ENCODE peak calls at places on chromosomes 12 and 14, in ten cellular contexts. E is stimulated activated CD8-positive, alpha-beta memory T cell treated with anti-CD3 and anti-CD28 coated beads, Interleukin-4, amount 100 ng/mL, for 48 hours; Y is naive thymus-derived CD8-positive, alpha-beta T cell; N is DMS153; V is endothelial cell; I is Right ventricle myocardium superior; W is uterus; T is brain microvascular endothelial cell; C is coronary artery; O is bronchial epithelial cell. L is an unnamed sample.

GRCh38 chr14:68397827-68398226 is 395.0 kb downstream of the ZFP36L1 start:
- DNase-seq in C (no peak), O (no peak), N (no peak), V (no peak), I (no peak), E (no peak), W (peak; percentile 39), Y (no peak), T (no peak), L (no peak)

GRCh38 chr12:120366341-120366705 is 2.6 kb downstream of the MSI1 start:
- DNase-seq in N (no peak), Y (no peak), O (no peak), W (no peak), I (peak; percentile 13), C (no peak), V (no peak), T (no peak), E (no peak), L (no peak)

GRCh38 chr12:80230068-80230467 is 130.7 kb downstream of the OTOGL start:
- DNase-seq in O (no peak), T (peak; percentile 7), E (no peak), C (no peak), I (no peak), W (no peak), N (no peak), Y (no peak), V (peak; percentile 7), L (no peak)

GRCh38 chr14:28773917-28774691 is 7.5 kb downstream of the FOXG1 start:
- DNase-seq in O (no peak), T (no peak), I (no peak), N (peak; percentile 92), W (no peak), C (no peak), V (peak; percentile 89), E (no peak), Y (no peak), L (no peak)

GRCh38 chr12:78181544-78182162 is 351.0 kb downstream of the NAV3 start:
- DNase-seq in W (no peak), N (peak; percentile 76), Y (no peak), T (peak; percentile 23), E (no peak), V (no peak), I (no peak), C (no peak), O (peak; percentile 41), L (no peak)

GRCh38 chr12:60184096-60184495 is 588.3 kb downstream of the SLC16A7 start:
- DNase-seq in O (no peak), W (no peak), I (no peak), Y (no peak), T (no peak), C (no peak), V (no peak), E (no peak), N (no peak), L (no peak)

GRCh38 chr12:7352661-7353060 is 48.8 kb downstream of the ACSM4 start:
- DNase-seq in C (no peak), V (no peak), Y (no peak), W (no peak), I (no peak), E (no peak), O (no peak), T (no peak), N (no peak), L (no peak)

GRCh38 chr12:114269153-114269552 is 136.8 kb downstream of the TBX5 start:
- DNase-seq in Y (no peak), W (no peak), C (no peak), T (no peak), V (no peak), I (no peak), N (peak; percentile 86), E (no peak), O (peak; percentile 29), L (no peak)

GRCh38 chr12:5135126-5135525 is 91.4 kb downstream of the KCNA5 start:
- DNase-seq in T (no peak), C (no peak), V (no peak), W (no peak), Y (no peak), I (no peak), N (no peak), O (peak; percentile 53), E (no peak), L (no peak)

GRCh38 chr14:52018252-52018651 is 28.9 kb downstream of the RTRAF start:
- DNase-seq in T (no peak), V (no peak), E (no peak), N (no peak), C (no peak), Y (no peak), W (no peak), I (no peak), O (peak; percentile 23), L (no peak)

GRCh38 chr12:53754633-53755261 is 3.0 kb upstream of the CISTR start:
- DNase-seq in T (no peak), I (no peak), N (no peak), W (peak; percentile 67), E (no peak), O (no peak), Y (no peak), C (no peak), V (no peak), L (no peak)

GRCh38 chr12:94560416-94561221 is 89.7 kb downstream of the TMCC3 start:
- DNase-seq in Y (no peak), I (no peak), O (peak; percentile 96), V (no peak), W (no peak), T (peak; percentile 67), N (no peak), C (no peak), E (peak; percentile 48), L (no peak)

GRCh38 chr14:61444215-61444768 is 122.9 kb downstream of the PRKCH start:
- DNase-seq in W (no peak), E (peak; percentile 77), Y (peak; percentile 28), T (no peak), C (no peak), I (no peak), O (no peak), V (no peak), N (no peak), L (no peak)

GRCh38 chr14:22588419-22589095 is 467 bp downstream of the DAD1 start:
- DNase-seq in Y (no peak), O (no peak), V (no peak), W (no peak), E (peak; percentile 42), T (no peak), I (no peak), N (no peak), C (no peak), L (no peak)

GRCh38 chr14:104936361-104937155 is 11.9 kb downstream of the PLD4 start:
- DNase-seq in V (no peak), N (no peak), T (no peak), W (peak; percentile 13), I (peak; percentile 31), E (no peak), Y (no peak), O (peak; percentile 8), C (no peak), L (no peak)

GRCh38 chr12:110856517-110856916 is 9.7 kb downstream of the CCDC63 start:
- DNase-seq in V (no peak), C (no peak), I (no peak), Y (no peak), N (no peak), W (no peak), O (no peak), T (no peak), E (no peak), L (no peak)

GRCh38 chr12:77213316-77213715 is 147.9 kb upstream of the E2F7 start:
- DNase-seq in Y (no peak), W (peak; percentile 21), T (no peak), N (no peak), E (no peak), O (no peak), V (peak; percentile 51), C (no peak), I (no peak), L (no peak)

GRCh38 chr14:105015242-105015641 is 5.6 kb downstream of the CDCA4 start:
- DNase-seq in O (no peak), W (no peak), Y (no peak), T (no peak), C (no peak), I (no peak), E (no peak), V (no peak), N (no peak), L (no peak)

GRCh38 chr12:105252901-105253300 is 16.9 kb upstream of the APPL2 start:
- DNase-seq in N (no peak), W (no peak), Y (no peak), V (no peak), C (no peak), E (no peak), T (no peak), O (no peak), I (no peak), L (no peak)

GRCh38 chr12:55549302-55549701 is at the start of gene OR6C4:
- DNase-seq in Y (no peak), C (no peak), N (no peak), O (no peak), T (no peak), I (no peak), E (no peak), W (no peak), V (no peak), L (no peak)